ENCODE peak calls at places on chromosomes 7 and 10, in nine cellular contexts. F is lower leg skin, N is HCEC 1CT, G is NCI-H510A, Q is NCI-H2081, D is A172, S is NB4, V is head of caudate nucleus, B is hepatic stellate cell. H is an unnamed sample.

GRCh38 chr10:96380821-96381220 is 22.0 kb upstream of the OPALIN start:
- DNase-seq in F (no peak), N (peak), G (no peak), Q (no peak), D (peak), S (peak), V (no peak), B (no peak), H (no peak)

GRCh38 chr7:25823571-25823970 is 328.4 kb upstream of the NFE2L3 start:
- DNase-seq in F (no peak), N (no peak), G (no peak), Q (no peak), D (no peak), S (no peak), V (no peak), B (no peak), H (no peak)

GRCh38 chr10:120205368-120206018 is 251.5 kb upstream of the PLPP4 start:
- DNase-seq in F (no peak), N (no peak), G (no peak), Q (no peak), D (no peak), S (no peak), V (no peak), B (no peak), H (no peak)

GRCh38 chr7:80097756-80098155 is 36.9 kb upstream of the GNAI1 start:
- DNase-seq in F (no peak), N (peak), G (no peak), Q (no peak), D (no peak), S (no peak), V (no peak), B (no peak), H (no peak)

GRCh38 chr7:104252409-104253134 is 44.8 kb upstream of the ORC5 start:
- DNase-seq in F (no peak), N (no peak), G (no peak), Q (no peak), D (no peak), S (peak), V (no peak), B (no peak), H (no peak)

GRCh38 chr7:39827571-39827970 is 122.5 kb upstream of the CDK13 start:
- DNase-seq in F (no peak), N (no peak), G (no peak), Q (no peak), D (no peak), S (no peak), V (no peak), B (no peak), H (no peak)

GRCh38 chr10:77613476-77614130 is 24.0 kb downstream of the KCNMA1 start:
- DNase-seq in F (no peak), N (no peak), G (no peak), Q (no peak), D (no peak), S (peak), V (no peak), B (no peak), H (no peak)

GRCh38 chr10:122413325-122413724 is 38.8 kb downstream of the PLEKHA1 start:
- DNase-seq in F (no peak), N (no peak), G (no peak), Q (no peak), D (no peak), S (no peak), V (no peak), B (no peak), H (no peak)

GRCh38 chr7:137633133-137633532 is 213.6 kb downstream of the DGKI start:
- DNase-seq in F (no peak), N (no peak), G (no peak), Q (no peak), D (no peak), S (no peak), V (no peak), B (no peak), H (no peak)

GRCh38 chr7:112001089-112001826 is 204.9 kb downstream of the DOCK4 start:
- DNase-seq in F (no peak), N (peak), G (no peak), Q (no peak), D (peak), S (no peak), V (no peak), B (no peak), H (no peak)

GRCh38 chr7:55277916-55278315 is 87.2 kb upstream of the LANCL2 start:
- DNase-seq in F (no peak), N (no peak), G (no peak), Q (no peak), D (no peak), S (no peak), V (no peak), B (no peak), H (no peak)

GRCh38 chr10:78292987-78293865 is 259.6 kb downstream of the RPS24 start:
- DNase-seq in F (no peak), N (no peak), G (peak), Q (no peak), D (no peak), S (no peak), V (no peak), B (no peak), H (peak)

GRCh38 chr10:129350690-129351089 is 116.4 kb upstream of the MGMT start:
- DNase-seq in F (no peak), N (no peak), G (no peak), Q (no peak), D (no peak), S (no peak), V (no peak), B (no peak), H (no peak)

GRCh38 chr7:16739863-16740622 is 13.5 kb upstream of the TSPAN13 start:
- DNase-seq in F (peak), N (peak), G (no peak), Q (no peak), D (peak), S (peak), V (no peak), B (peak), H (no peak)

GRCh38 chr10:16847644-16848043 is 30.4 kb upstream of the RSU1 start:
- DNase-seq in F (no peak), N (peak), G (no peak), Q (no peak), D (no peak), S (no peak), V (no peak), B (no peak), H (no peak)

GRCh38 chr7:66070222-66070621 is 5.4 kb upstream of the ASL start:
- DNase-seq in F (no peak), N (no peak), G (no peak), Q (no peak), D (no peak), S (no peak), V (no peak), B (no peak), H (no peak)

GRCh38 chr7:38217672-38218071 is 39.6 kb downstream of the STARD3NL start:
- DNase-seq in F (no peak), N (no peak), G (no peak), Q (no peak), D (no peak), S (no peak), V (no peak), B (no peak), H (no peak)

GRCh38 chr10:50416181-50416824 is 165.0 kb upstream of the ASAH2 start:
- DNase-seq in F (no peak), N (peak), G (no peak), Q (no peak), D (no peak), S (peak), V (no peak), B (no peak), H (no peak)

H was measured in spleen.